ENCODE peak calls at places on chromosomes 1 and 21, in six cellular contexts. U, G, Q, A, L and N are unnamed samples.

GRCh38 chr1:25996966-25997758 is 701 bp downstream of the PAFAH2 start:
- DNase-seq in L (no peak), G (peak; percentile 76), A (peak; percentile 77), Q (no peak), U (no peak), N (no peak)

GRCh38 chr1:240278082-240278481 is 186.4 kb downstream of the FMN2 start:
- DNase-seq in U (no peak), G (no peak), L (no peak), A (no peak), Q (no peak), N (no peak)

GRCh38 chr1:117171900-117172501 is 38.7 kb downstream of the VTCN1 start:
- DNase-seq in Q (peak; percentile 4), U (peak; percentile 72), L (no peak), G (peak; percentile 93), A (peak; percentile 27), N (no peak)

GRCh38 chr1:86537928-86538695 is 8.8 kb upstream of the CLCA4 start:
- DNase-seq in U (no peak), L (no peak), Q (no peak), G (peak; percentile 19), A (no peak), N (no peak)

GRCh38 chr1:86778510-86779218 is 74.3 kb downstream of the SH3GLB1 start:
- DNase-seq in A (peak; percentile 31), G (peak; percentile 49), U (no peak), Q (no peak), L (no peak), N (no peak)

GRCh38 chr1:235317179-235317578 is 10.8 kb downstream of the ARID4B start:
- DNase-seq in G (peak; percentile 14), L (no peak), A (no peak), U (no peak), Q (no peak), N (no peak)

GRCh38 chr1:161791889-161792655 is 26.0 kb downstream of the ATF6 start:
- DNase-seq in U (no peak), A (no peak), G (peak; percentile 13), L (no peak), Q (no peak), N (no peak)

GRCh38 chr1:61097326-61097725 is 15.0 kb downstream of the NFIA start:
- DNase-seq in G (peak; percentile 78), U (no peak), A (peak; percentile 66), L (no peak), Q (no peak), N (no peak)

GRCh38 chr1:2255420-2256369 is 27.6 kb downstream of the SKI start:
- DNase-seq in A (no peak), Q (no peak), U (no peak), G (peak; percentile 73), L (no peak), N (no peak)

GRCh38 chr21:34372321-34372720 is 3.0 kb upstream of the SMIM11 start:
- DNase-seq in L (no peak), Q (no peak), G (no peak), A (peak; percentile 39), U (no peak), N (no peak)

GRCh38 chr1:198269352-198269940 is 112.6 kb downstream of the NEK7 start:
- DNase-seq in L (no peak), U (no peak), Q (no peak), A (no peak), G (no peak), N (no peak)

GRCh38 chr1:196660912-196661311 is 9.1 kb downstream of the CFH start:
- DNase-seq in Q (no peak), U (no peak), A (peak; percentile 14), L (peak; percentile 16), G (peak; percentile 64), N (no peak)

GRCh38 chr1:26744075-26744958 is 43.4 kb upstream of the PIGV start:
- DNase-seq in Q (peak; percentile 61), L (no peak), U (peak; percentile 67), G (peak; percentile 89), A (peak; percentile 74), N (peak; percentile 93)

GRCh38 chr1:169925505-169926482 is 32.1 kb upstream of the SCYL3 start:
- DNase-seq in U (no peak), A (no peak), L (no peak), Q (no peak), G (peak; percentile 33), N (no peak)

GRCh38 chr1:165884009-165884689 is 56.7 kb downstream of the UCK2 start:
- DNase-seq in U (no peak), L (no peak), Q (no peak), A (no peak), G (no peak), N (no peak)

GRCh38 chr1:5991784-5992033 is 516 bp downstream of the NPHP4 start:
- DNase-seq in G (no peak), U (no peak), A (peak; percentile 96), L (no peak), Q (no peak), N (no peak)

GRCh38 chr1:192936313-192937018 is 122.7 kb downstream of the UCHL5 start:
- DNase-seq in G (peak; percentile 39), L (no peak), U (no peak), A (peak; percentile 2), Q (no peak), N (no peak)

GRCh38 chr21:37496972-37497371 is 130.4 kb downstream of the DYRK1A start:
- DNase-seq in U (no peak), G (peak; percentile 36), L (no peak), Q (no peak), A (no peak), N (no peak)

GRCh38 chr1:61171346-61171745 is 89.0 kb downstream of the NFIA start:
- DNase-seq in L (no peak), G (no peak), U (no peak), A (no peak), Q (no peak), N (no peak)

GRCh38 chr1:94463765-94464330 is 45.7 kb downstream of the ABCD3 start:
- DNase-seq in Q (no peak), U (no peak), L (no peak), G (peak; percentile 79), A (peak; percentile 23), N (no peak)

GRCh38 chr1:41386190-41386518 is 24.9 kb downstream of the FOXO6 start:
- DNase-seq in L (no peak), Q (no peak), A (no peak), U (no peak), G (no peak), N (no peak)

GRCh38 chr1:217881131-217881543 is 250.0 kb downstream of the SPATA17 start:
- DNase-seq in L (no peak), G (peak; percentile 22), Q (no peak), U (no peak), A (no peak), N (no peak)

GRCh38 chr1:35120458-35121133 is 41.4 kb downstream of the ZMYM1 start:
- DNase-seq in U (no peak), A (peak; percentile 83), G (peak; percentile 23), Q (no peak), L (no peak), N (no peak)

GRCh38 chr1:17717595-17717994 is 37.5 kb upstream of the ACTL8 start:
- DNase-seq in U (no peak), G (no peak), A (peak; percentile 75), Q (no peak), L (peak; percentile 69), N (no peak)

GRCh38 chr1:232624892-232625291 is 5.0 kb downstream of the SIPA1L2 start:
- DNase-seq in A (no peak), U (no peak), Q (no peak), L (no peak), G (no peak), N (no peak)

GRCh38 chr1:60835649-60836048 is 246.7 kb upstream of the NFIA start:
- DNase-seq in Q (no peak), L (no peak), A (no peak), G (no peak), U (no peak), N (no peak)

GRCh38 chr1:218521414-218522169 is 176.5 kb downstream of the TGFB2 start:
- DNase-seq in G (no peak), Q (peak; percentile 10), L (peak; percentile 21), A (no peak), U (peak; percentile 48), N (no peak)

GRCh38 chr1:153973478-153973877 is 4.0 kb downstream of the JTB start:
- DNase-seq in A (no peak), G (no peak), Q (no peak), U (no peak), L (no peak), N (peak; percentile 59)

GRCh38 chr21:25188639-25189038 is 418.6 kb downstream of the MRPL39 start:
- DNase-seq in A (no peak), L (no peak), G (no peak), Q (no peak), U (no peak), N (no peak)

GRCh38 chr1:166166701-166167394 is at the start of gene FAM78B:
- DNase-seq in U (peak; percentile 81), G (peak; percentile 60), L (peak; percentile 74), Q (peak; percentile 61), A (peak; percentile 89), N (peak; percentile 86)

GRCh38 chr1:178031856-178032320 is 62.0 kb upstream of the RASAL2 start:
- DNase-seq in A (peak; percentile 97), G (peak; percentile 97), Q (peak; percentile 79), U (peak; percentile 90), L (peak; percentile 79), N (no peak)